ENCODE peak calls at places on chromosome 19, in seven cellular contexts. K is uterus, G is stomach, O is Panc1, Z is caudate nucleus, X is body of pancreas, F is aorta. Y is an unnamed sample.

GRCh38 chr19:50326101-50326664 is 3.0 kb downstream of the KCNC3 start:
- DNase-seq in K (no peak), G (no peak), O (no peak), Z (no peak), X (no peak), F (no peak), Y (no peak)

GRCh38 chr19:408441-409005 is 424 bp downstream of the C2CD4C start:
- DNase-seq in K (no peak), G (no peak), O (no peak), Z (no peak), X (no peak), F (peak; percentile 45), Y (no peak)

GRCh38 chr19:33559996-33560395 is 38.4 kb upstream of the PEPD start:
- DNase-seq in K (no peak), G (no peak), O (no peak), Z (no peak), X (no peak), F (no peak), Y (no peak)

GRCh38 chr19:16078311-16078758 is 2.0 kb downstream of the TPM4 start:
- DNase-seq in K (peak; percentile 69), G (no peak), O (no peak), Z (no peak), X (no peak), F (peak; percentile 55), Y (no peak)

GRCh38 chr19:40274585-40275544 is 10.3 kb downstream of the AKT2 start:
- DNase-seq in K (no peak), G (no peak), O (no peak), Z (no peak), X (no peak), F (no peak), Y (no peak)

GRCh38 chr19:2047076-2047448 is 4.0 kb downstream of the MKNK2 start:
- DNase-seq in K (no peak), G (no peak), O (no peak), Z (no peak), X (no peak), F (no peak), Y (no peak)

GRCh38 chr19:50489461-50490011 is 12.9 kb upstream of the GARIN5A start:
- DNase-seq in K (no peak), G (no peak), O (no peak), Z (no peak), X (no peak), F (peak; percentile 48), Y (no peak)

GRCh38 chr19:52170863-52171320 is 529 bp downstream of the ZNF836 start:
- DNase-seq in K (peak; percentile 41), G (no peak), O (no peak), Z (peak; percentile 61), X (peak; percentile 33), F (no peak), Y (no peak)

GRCh38 chr19:3188627-3189596 is 3.2 kb downstream of the NCLN start:
- DNase-seq in K (no peak), G (no peak), O (no peak), Z (no peak), X (no peak), F (no peak), Y (no peak)
- H3K27ac ChIP-seq in K (no peak overlapping the region), G (no peak overlapping the region), O (no peak overlapping the region), Z (no peak overlapping the region), X (no peak overlapping the region), F (no peak overlapping the region), Y (no peak overlapping the region)

DNA sequence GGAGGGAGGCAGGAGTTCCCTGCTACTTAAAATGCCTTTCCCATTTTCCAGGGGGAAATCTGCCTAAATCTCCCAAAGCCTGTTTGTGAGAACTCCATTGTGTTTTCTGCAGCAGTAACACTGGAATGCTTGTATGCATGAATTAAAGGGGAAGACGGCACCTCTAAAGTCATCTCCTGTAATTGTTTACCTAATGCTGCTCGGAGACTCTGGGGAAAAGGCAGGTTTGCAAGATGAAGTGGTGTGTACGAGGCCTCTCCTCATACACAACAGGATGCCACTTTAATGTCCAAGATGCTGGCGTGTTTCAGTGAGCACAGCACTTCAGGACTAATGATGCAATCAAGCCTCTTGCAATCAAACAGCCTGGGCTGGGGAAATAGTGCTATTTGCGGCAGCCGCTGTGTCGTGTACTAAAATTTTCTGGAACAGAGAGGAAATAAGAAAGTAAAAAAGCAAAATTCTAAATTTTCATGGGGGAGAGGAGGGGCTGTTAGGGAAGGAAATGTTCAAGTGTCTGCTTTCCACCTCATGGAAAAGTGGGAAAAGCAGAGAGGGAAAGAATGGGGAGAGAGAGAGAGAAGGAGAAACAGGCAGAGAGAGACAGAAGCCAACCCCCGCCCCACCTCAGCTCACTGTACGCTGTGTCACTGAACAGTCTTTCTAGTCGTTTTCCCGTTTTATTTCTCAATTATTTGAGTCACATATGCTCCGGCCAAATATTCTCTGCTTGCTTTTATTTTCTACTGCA is 32.9 kb downstream of the TSHZ3 start:
- DNase-seq in K (peak; percentile 61), G (no peak), O (no peak), Z (no peak), X (no peak), F (no peak), Y (no peak)
- H3K27ac ChIP-seq in K (peak overlapping the region; percentile 53), G (no peak overlapping the region), O (no peak overlapping the region), Z (no peak overlapping the region), X (peak overlapping the region; percentile 18), F (no peak overlapping the region), Y (no peak overlapping the region)

GRCh38 chr19:17860993-17861360 is 1.3 kb downstream of the RPL18A start:
- DNase-seq in K (no peak), G (no peak), O (no peak), Z (no peak), X (no peak), F (no peak), Y (no peak)
- H3K27ac ChIP-seq in K (peak overlapping the region; percentile 88), G (peak overlapping the region; percentile 87), O (peak overlapping the region; percentile 98), Z (no peak overlapping the region), X (peak overlapping the region; percentile 93), F (no peak overlapping the region), Y (peak overlapping the region; percentile 17)

DNA sequence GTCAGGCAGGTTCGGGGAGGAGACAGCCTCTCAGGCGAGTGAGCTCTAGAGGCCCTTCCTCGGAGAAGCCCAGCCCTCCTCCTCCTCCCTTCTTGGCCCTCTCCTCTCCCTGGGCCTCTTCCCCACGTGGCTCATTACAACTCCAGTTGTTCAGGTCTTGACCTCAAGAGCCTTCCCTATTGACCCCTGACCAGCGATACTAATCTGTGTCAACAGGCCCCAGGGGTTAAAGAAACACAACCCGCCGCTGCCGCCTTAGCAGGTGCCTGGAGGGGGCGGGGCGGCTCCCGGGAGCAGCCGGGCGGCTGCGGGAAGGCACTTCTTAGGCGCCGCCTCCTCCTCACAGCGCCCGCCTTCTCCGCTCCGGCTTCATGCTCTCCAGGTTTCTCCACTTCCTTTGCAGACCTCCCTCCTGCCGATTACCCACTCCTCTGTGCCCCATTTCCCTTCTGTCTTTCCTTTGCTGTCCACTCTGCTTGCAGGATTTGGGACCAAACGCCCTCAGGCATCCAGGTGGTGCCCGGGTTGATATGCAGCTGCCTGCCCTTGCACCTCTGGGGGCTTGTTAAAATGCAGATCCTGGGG is 51.0 kb downstream of the LYL1 start:
- DNase-seq in K (peak; percentile 69), G (peak; percentile 88), O (no peak), Z (no peak), X (peak; percentile 62), F (peak; percentile 72), Y (no peak)
- H3K27ac ChIP-seq in K (peak overlapping the region; percentile 100), G (peak overlapping the region; percentile 9), O (peak overlapping the region; percentile 99), Z (peak overlapping the region; percentile 91), X (peak overlapping the region; percentile 93), F (peak overlapping the region; percentile 88), Y (peak overlapping the region; percentile 86)

Y was measured in substantia nigra.